ENCODE peak calls at places on chromosomes 7 and 10, in seven cellular contexts. One of them, this sample, is unnamed. For H3K36me3, the result is how much of the 10 kb centered on the place peaks cover.

GRCh38 chr7:55016061-55016745 is 2.6 kb upstream of the EGFR start:
- DNase-seq in K562: no peak
- DNase-seq in mucosa of descending colon: no peak
- DNase-seq in PC-3: no peak
- DNase-seq in effector memory CD4-positive, alpha-beta T cell: no peak
- DNase-seq in prostate gland: no peak
- DNase-seq in H7: no peak
- DNase-seq in this sample: no peak

GRCh38 chr10:68239596-68240150 is 7.8 kb upstream of the ATOH7 start:
- DNase-seq in K562: no peak
- DNase-seq in mucosa of descending colon: no peak
- DNase-seq in PC-3: no peak
- DNase-seq in effector memory CD4-positive, alpha-beta T cell: no peak
- DNase-seq in prostate gland: no peak
- DNase-seq in H7: no peak
- DNase-seq in this sample: no peak

GRCh38 chr7:75872073-75872782 is 6.6 kb upstream of the RHBDD2 start:
- DNase-seq in K562: no peak
- DNase-seq in mucosa of descending colon: no peak
- DNase-seq in PC-3: no peak
- DNase-seq in effector memory CD4-positive, alpha-beta T cell: no peak
- DNase-seq in prostate gland: no peak
- DNase-seq in H7: no peak
- DNase-seq in this sample: peak

GRCh38 chr10:121497513-121497912 is 100.7 kb downstream of the FGFR2 start:
- DNase-seq in K562: no peak
- DNase-seq in mucosa of descending colon: peak
- DNase-seq in PC-3: no peak
- DNase-seq in effector memory CD4-positive, alpha-beta T cell: no peak
- DNase-seq in prostate gland: peak
- DNase-seq in H7: no peak
- DNase-seq in this sample: no peak

GRCh38 chr7:82049442-82049841 is 279.6 kb upstream of the HGF start:
- DNase-seq in K562: no peak
- DNase-seq in mucosa of descending colon: no peak
- DNase-seq in PC-3: peak
- DNase-seq in effector memory CD4-positive, alpha-beta T cell: no peak
- DNase-seq in prostate gland: peak
- DNase-seq in H7: peak
- DNase-seq in this sample: no peak

GRCh38 chr10:3395487-3395886 is 222.9 kb upstream of the PITRM1 start:
- DNase-seq in K562: no peak
- DNase-seq in mucosa of descending colon: no peak
- DNase-seq in PC-3: peak
- DNase-seq in effector memory CD4-positive, alpha-beta T cell: no peak
- DNase-seq in prostate gland: peak
- DNase-seq in H7: no peak
- DNase-seq in this sample: no peak

GRCh38 chr7:128902761-128903585 is 7.5 kb downstream of the KCP start:
- DNase-seq in K562: peak
- DNase-seq in mucosa of descending colon: peak
- DNase-seq in PC-3: peak
- DNase-seq in effector memory CD4-positive, alpha-beta T cell: no peak
- DNase-seq in prostate gland: no peak
- DNase-seq in H7: no peak
- DNase-seq in this sample: no peak

GRCh38 chr10:30840386-30841074 is 191.1 kb downstream of the ZNF438 start:
- DNase-seq in K562: no peak
- DNase-seq in mucosa of descending colon: no peak
- DNase-seq in PC-3: peak
- DNase-seq in effector memory CD4-positive, alpha-beta T cell: no peak
- DNase-seq in prostate gland: no peak
- DNase-seq in H7: peak
- DNase-seq in this sample: no peak

GRCh38 chr7:816751-817671 is 15.3 kb upstream of the SUN1 start:
- DNase-seq in K562: no peak
- DNase-seq in mucosa of descending colon: peak
- DNase-seq in PC-3: peak
- DNase-seq in effector memory CD4-positive, alpha-beta T cell: peak
- DNase-seq in prostate gland: no peak
- DNase-seq in H7: peak
- DNase-seq in this sample: peak

DNA sequence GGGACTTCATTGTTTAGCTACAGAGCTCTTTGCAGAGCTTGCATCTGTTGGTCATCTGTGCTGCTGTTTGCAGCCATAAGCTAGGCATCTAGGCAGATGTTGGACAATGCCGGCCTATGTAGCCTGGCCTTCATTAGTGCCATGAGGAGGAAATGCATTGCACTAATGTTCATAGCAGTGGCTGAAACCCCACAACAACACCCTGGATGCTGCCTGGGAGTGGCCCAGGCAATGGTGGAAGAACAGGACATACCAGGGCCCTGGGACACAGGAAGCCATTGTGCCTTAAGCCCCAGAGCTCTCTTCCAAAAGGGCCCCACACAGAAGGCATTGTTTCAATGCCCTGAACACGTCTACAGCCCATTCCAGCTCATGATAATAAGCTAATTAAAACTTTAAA is 131.5 kb upstream of the LYZL1 start:
- DNase-seq in K562: no peak
- DNase-seq in mucosa of descending colon: no peak
- DNase-seq in PC-3: no peak
- DNase-seq in effector memory CD4-positive, alpha-beta T cell: no peak
- DNase-seq in prostate gland: no peak
- DNase-seq in H7: no peak
- DNase-seq in this sample: no peak
- H3K36me3 ChIP-seq in K562: under half
- H3K36me3 ChIP-seq in mucosa of descending colon: under half
- H3K36me3 ChIP-seq in PC-3: under half
- H3K36me3 ChIP-seq in effector memory CD4-positive, alpha-beta T cell: under half
- H3K36me3 ChIP-seq in prostate gland: under half
- H3K36me3 ChIP-seq in H7: under half
- H3K36me3 ChIP-seq in this sample: under half

DNA sequence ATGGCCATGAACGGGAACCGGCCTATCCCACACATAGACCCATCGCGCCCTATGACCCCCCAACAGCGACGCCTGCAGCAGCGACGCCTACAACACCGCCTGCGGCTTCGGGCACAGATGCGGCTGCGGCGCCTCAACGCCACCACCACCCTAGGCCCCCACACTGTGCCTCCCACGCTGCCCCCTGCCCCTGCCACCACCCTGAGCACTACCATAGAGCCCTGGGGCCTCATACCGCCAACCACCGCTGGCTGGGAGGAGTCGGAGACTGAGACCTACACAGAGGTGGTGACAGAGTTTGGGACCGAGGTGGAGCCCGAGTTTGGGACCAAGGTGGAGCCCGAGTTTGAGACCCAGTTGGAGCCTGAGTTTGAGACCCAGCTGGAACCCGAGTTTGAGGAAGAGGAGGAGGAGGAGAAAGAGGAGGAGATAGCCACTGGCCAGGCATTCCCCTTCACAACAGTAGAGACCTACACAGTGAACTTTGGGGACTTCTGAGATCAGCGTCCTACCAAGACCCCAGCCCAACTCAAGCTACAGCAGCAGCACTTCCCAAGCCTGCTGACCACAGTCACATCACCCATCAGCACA is 9.5 kb downstream of the POLD2 start:
- DNase-seq in K562: no peak
- DNase-seq in mucosa of descending colon: no peak
- DNase-seq in PC-3: no peak
- DNase-seq in effector memory CD4-positive, alpha-beta T cell: no peak
- DNase-seq in prostate gland: no peak
- DNase-seq in H7: no peak
- DNase-seq in this sample: no peak
- H3K36me3 ChIP-seq in K562: under half
- H3K36me3 ChIP-seq in mucosa of descending colon: under half
- H3K36me3 ChIP-seq in PC-3: under half
- H3K36me3 ChIP-seq in effector memory CD4-positive, alpha-beta T cell: under half
- H3K36me3 ChIP-seq in prostate gland: under half
- H3K36me3 ChIP-seq in H7: under half
- H3K36me3 ChIP-seq in this sample: under half

DNA sequence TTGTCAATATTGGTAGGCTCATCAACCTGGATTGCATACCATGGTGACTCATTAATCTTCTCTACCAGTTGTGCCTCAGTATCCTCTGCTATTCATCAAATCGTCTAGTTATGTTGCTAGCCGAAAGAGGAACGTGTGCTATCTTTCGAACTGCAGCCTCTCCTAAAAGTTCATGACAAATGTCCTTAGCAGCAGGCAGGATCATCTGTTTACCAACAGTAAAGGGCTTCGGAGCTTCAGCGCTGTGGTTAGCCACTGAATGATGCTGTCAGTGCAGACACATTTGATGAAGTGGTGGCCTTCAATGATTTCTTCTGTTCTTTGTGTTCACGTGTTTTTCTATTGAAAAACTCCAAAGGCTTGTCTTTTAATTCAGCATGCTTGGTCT is 68.8 kb downstream of the CSTF2T start:
- DNase-seq in K562: no peak
- DNase-seq in mucosa of descending colon: no peak
- DNase-seq in PC-3: no peak
- DNase-seq in effector memory CD4-positive, alpha-beta T cell: no peak
- DNase-seq in prostate gland: no peak
- DNase-seq in H7: no peak
- DNase-seq in this sample: no peak
- H3K36me3 ChIP-seq in K562: under half
- H3K36me3 ChIP-seq in mucosa of descending colon: under half
- H3K36me3 ChIP-seq in PC-3: under half
- H3K36me3 ChIP-seq in effector memory CD4-positive, alpha-beta T cell: under half
- H3K36me3 ChIP-seq in prostate gland: under half
- H3K36me3 ChIP-seq in H7: under half
- H3K36me3 ChIP-seq in this sample: under half

GRCh38 chr7:157676001-157676400 is 339.2 kb downstream of the DNAJB6 start:
- DNase-seq in K562: no peak
- DNase-seq in mucosa of descending colon: no peak
- DNase-seq in PC-3: no peak
- DNase-seq in effector memory CD4-positive, alpha-beta T cell: no peak
- DNase-seq in prostate gland: no peak
- DNase-seq in H7: peak
- DNase-seq in this sample: no peak
- H3K36me3 ChIP-seq in K562: under half
- H3K36me3 ChIP-seq in mucosa of descending colon: under half
- H3K36me3 ChIP-seq in PC-3: under half
- H3K36me3 ChIP-seq in effector memory CD4-positive, alpha-beta T cell: under half
- H3K36me3 ChIP-seq in prostate gland: under half
- H3K36me3 ChIP-seq in H7: under half
- H3K36me3 ChIP-seq in this sample: under half

GRCh38 chr7:105473163-105473562 is 48.9 kb downstream of the PUS7 start:
- DNase-seq in K562: no peak
- DNase-seq in mucosa of descending colon: no peak
- DNase-seq in PC-3: no peak
- DNase-seq in effector memory CD4-positive, alpha-beta T cell: no peak
- DNase-seq in prostate gland: no peak
- DNase-seq in H7: no peak
- DNase-seq in this sample: no peak
- H3K36me3 ChIP-seq in K562: half or more
- H3K36me3 ChIP-seq in mucosa of descending colon: under half
- H3K36me3 ChIP-seq in PC-3: under half
- H3K36me3 ChIP-seq in effector memory CD4-positive, alpha-beta T cell: under half
- H3K36me3 ChIP-seq in prostate gland: under half
- H3K36me3 ChIP-seq in H7: under half
- H3K36me3 ChIP-seq in this sample: under half

GRCh38 chr10:103396789-103397087 is 312 bp downstream of the PDCD11 start:
- DNase-seq in K562: peak
- DNase-seq in mucosa of descending colon: no peak
- DNase-seq in PC-3: no peak
- DNase-seq in effector memory CD4-positive, alpha-beta T cell: no peak
- DNase-seq in prostate gland: no peak
- DNase-seq in H7: no peak
- DNase-seq in this sample: no peak

GRCh38 chr10:103395754-103396066 is 565 bp downstream of the ATP5MK start:
- DNase-seq in K562: no peak
- DNase-seq in mucosa of descending colon: peak
- DNase-seq in PC-3: peak
- DNase-seq in effector memory CD4-positive, alpha-beta T cell: no peak
- DNase-seq in prostate gland: no peak
- DNase-seq in H7: no peak
- DNase-seq in this sample: peak

GRCh38 chr10:103394180-103394579 is 2.1 kb downstream of the ATP5MK start:
- DNase-seq in K562: peak
- DNase-seq in mucosa of descending colon: no peak
- DNase-seq in PC-3: no peak
- DNase-seq in effector memory CD4-positive, alpha-beta T cell: no peak
- DNase-seq in prostate gland: no peak
- DNase-seq in H7: no peak
- DNase-seq in this sample: peak

GRCh38 chr10:103396067-103396788 is at the start of the genes ATP5MK and PDCD11:
- DNase-seq in K562: peak
- DNase-seq in mucosa of descending colon: peak
- DNase-seq in PC-3: peak
- DNase-seq in effector memory CD4-positive, alpha-beta T cell: peak
- DNase-seq in prostate gland: peak
- DNase-seq in H7: peak
- DNase-seq in this sample: peak

DNA sequence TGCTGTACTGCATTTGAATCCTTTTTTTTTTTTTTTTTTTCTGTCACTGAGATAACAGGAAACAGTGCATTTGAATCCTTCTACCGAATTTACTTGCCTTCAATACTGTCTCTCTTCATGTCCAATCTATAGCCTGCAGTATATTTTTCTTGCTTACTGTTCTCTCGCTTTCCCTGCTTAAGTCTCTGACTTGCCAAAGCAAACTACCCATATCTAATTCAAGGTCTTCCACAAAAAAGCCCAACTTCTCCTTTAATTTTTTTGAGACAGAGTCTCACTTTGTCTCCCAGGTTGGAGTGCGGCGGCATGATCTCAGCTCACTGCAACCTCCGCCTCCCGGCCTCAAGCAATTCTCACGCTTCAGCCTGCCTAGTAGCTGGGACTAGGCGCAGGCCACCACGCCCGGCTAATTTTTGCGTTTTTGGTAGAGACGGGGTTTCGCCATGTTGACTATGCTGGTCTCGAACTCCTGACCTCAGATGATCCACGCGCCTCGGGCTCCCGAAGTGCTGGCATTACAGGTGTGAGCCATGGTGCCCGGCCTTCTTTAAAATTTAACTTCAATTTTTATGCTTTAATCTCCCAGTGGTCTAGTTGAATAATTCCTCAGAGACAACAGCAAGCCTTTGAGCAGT is 882 bp downstream of the PDCD11 start:
- DNase-seq in K562: no peak
- DNase-seq in mucosa of descending colon: no peak
- DNase-seq in PC-3: no peak
- DNase-seq in effector memory CD4-positive, alpha-beta T cell: no peak
- DNase-seq in prostate gland: no peak
- DNase-seq in H7: no peak
- DNase-seq in this sample: peak
- H3K36me3 ChIP-seq in K562: half or more
- H3K36me3 ChIP-seq in mucosa of descending colon: under half
- H3K36me3 ChIP-seq in PC-3: under half
- H3K36me3 ChIP-seq in effector memory CD4-positive, alpha-beta T cell: under half
- H3K36me3 ChIP-seq in prostate gland: under half
- H3K36me3 ChIP-seq in H7: under half
- H3K36me3 ChIP-seq in this sample: under half

This sample was measured in Karpas-422.